ENCODE peak calls at places on chromosomes 3 and 15, in six cellular contexts. One of them, this sample, is unnamed. For H3K9me3, the result is how much of the 10 kb centered on the place peaks cover.

GRCh38 chr3:187729598-187729997 is 15.7 kb downstream of the BCL6 start:
- DNase-seq in endothelial cell of umbilical vein: no peak
- DNase-seq in cardiac muscle cell: no peak
- DNase-seq in psoas muscle: peak
- DNase-seq in fibroblast of lung: no peak
- DNase-seq in Peyer's patch: no peak
- DNase-seq in this sample: no peak

GRCh38 chr3:37765591-37766219 is 96.0 kb upstream of the CTDSPL start:
- DNase-seq in endothelial cell of umbilical vein: no peak
- DNase-seq in cardiac muscle cell: peak
- DNase-seq in psoas muscle: no peak
- DNase-seq in fibroblast of lung: peak
- DNase-seq in Peyer's patch: no peak
- DNase-seq in this sample: no peak

GRCh38 chr3:47370887-47371697 is 9.7 kb upstream of the PTPN23 start:
- DNase-seq in endothelial cell of umbilical vein: no peak
- DNase-seq in cardiac muscle cell: peak
- DNase-seq in psoas muscle: no peak
- DNase-seq in fibroblast of lung: no peak
- DNase-seq in Peyer's patch: peak
- DNase-seq in this sample: no peak

GRCh38 chr3:157061271-157061670 is 98.7 kb downstream of the CCNL1 start:
- DNase-seq in endothelial cell of umbilical vein: no peak
- DNase-seq in cardiac muscle cell: no peak
- DNase-seq in psoas muscle: no peak
- DNase-seq in fibroblast of lung: no peak
- DNase-seq in Peyer's patch: no peak
- DNase-seq in this sample: no peak

GRCh38 chr3:82114589-82114988 is 353.1 kb upstream of the GBE1 start:
- DNase-seq in endothelial cell of umbilical vein: no peak
- DNase-seq in cardiac muscle cell: no peak
- DNase-seq in psoas muscle: no peak
- DNase-seq in fibroblast of lung: no peak
- DNase-seq in Peyer's patch: no peak
- DNase-seq in this sample: no peak

GRCh38 chr3:45125550-45126026 is 20.6 kb downstream of the CDCP1 start:
- DNase-seq in endothelial cell of umbilical vein: no peak
- DNase-seq in cardiac muscle cell: peak
- DNase-seq in psoas muscle: no peak
- DNase-seq in fibroblast of lung: no peak
- DNase-seq in Peyer's patch: no peak
- DNase-seq in this sample: no peak

GRCh38 chr3:191592105-191592504 is 131.1 kb downstream of the PYDC2 start:
- DNase-seq in endothelial cell of umbilical vein: no peak
- DNase-seq in cardiac muscle cell: no peak
- DNase-seq in psoas muscle: no peak
- DNase-seq in fibroblast of lung: no peak
- DNase-seq in Peyer's patch: no peak
- DNase-seq in this sample: no peak

GRCh38 chr15:42215854-42216829 is 8.0 kb upstream of the VPS39 start:
- DNase-seq in endothelial cell of umbilical vein: peak
- DNase-seq in cardiac muscle cell: peak
- DNase-seq in psoas muscle: no peak
- DNase-seq in fibroblast of lung: no peak
- DNase-seq in Peyer's patch: no peak
- DNase-seq in this sample: no peak

GRCh38 chr3:196390116-196390515 is 42.1 kb downstream of the UBXN7 start:
- DNase-seq in endothelial cell of umbilical vein: no peak
- DNase-seq in cardiac muscle cell: no peak
- DNase-seq in psoas muscle: no peak
- DNase-seq in fibroblast of lung: no peak
- DNase-seq in Peyer's patch: no peak
- DNase-seq in this sample: no peak

GRCh38 chr3:56923546-56924224 is 121.9 kb upstream of the ARHGEF3 start:
- DNase-seq in endothelial cell of umbilical vein: peak
- DNase-seq in cardiac muscle cell: no peak
- DNase-seq in psoas muscle: no peak
- DNase-seq in fibroblast of lung: peak
- DNase-seq in Peyer's patch: peak
- DNase-seq in this sample: no peak

GRCh38 chr3:119318871-119319270 is 24.7 kb downstream of the ARHGAP31 start:
- DNase-seq in endothelial cell of umbilical vein: no peak
- DNase-seq in cardiac muscle cell: no peak
- DNase-seq in psoas muscle: no peak
- DNase-seq in fibroblast of lung: peak
- DNase-seq in Peyer's patch: no peak
- DNase-seq in this sample: no peak

GRCh38 chr3:171049831-171050444 is 23.4 kb upstream of the SLC2A2 start:
- DNase-seq in endothelial cell of umbilical vein: peak
- DNase-seq in cardiac muscle cell: peak
- DNase-seq in psoas muscle: no peak
- DNase-seq in fibroblast of lung: peak
- DNase-seq in Peyer's patch: peak
- DNase-seq in this sample: peak

GRCh38 chr3:37907906-37908305 is 46.2 kb downstream of the CTDSPL start:
- DNase-seq in endothelial cell of umbilical vein: no peak
- DNase-seq in cardiac muscle cell: no peak
- DNase-seq in psoas muscle: no peak
- DNase-seq in fibroblast of lung: peak
- DNase-seq in Peyer's patch: no peak
- DNase-seq in this sample: no peak

GRCh38 chr3:149270180-149270579 is 48.6 kb upstream of the CP start:
- DNase-seq in endothelial cell of umbilical vein: no peak
- DNase-seq in cardiac muscle cell: no peak
- DNase-seq in psoas muscle: no peak
- DNase-seq in fibroblast of lung: peak
- DNase-seq in Peyer's patch: no peak
- DNase-seq in this sample: no peak

GRCh38 chr3:182722938-182723337 is 70.4 kb upstream of the ATP11B start:
- DNase-seq in endothelial cell of umbilical vein: no peak
- DNase-seq in cardiac muscle cell: no peak
- DNase-seq in psoas muscle: no peak
- DNase-seq in fibroblast of lung: no peak
- DNase-seq in Peyer's patch: no peak
- DNase-seq in this sample: no peak

GRCh38 chr15:73678498-73678897 is 5.7 kb upstream of the CD276 start:
- DNase-seq in endothelial cell of umbilical vein: no peak
- DNase-seq in cardiac muscle cell: no peak
- DNase-seq in psoas muscle: no peak
- DNase-seq in fibroblast of lung: no peak
- DNase-seq in Peyer's patch: no peak
- DNase-seq in this sample: no peak

GRCh38 chr15:86394866-86395265 is 315.2 kb downstream of the AGBL1 start:
- DNase-seq in endothelial cell of umbilical vein: no peak
- DNase-seq in cardiac muscle cell: no peak
- DNase-seq in psoas muscle: no peak
- DNase-seq in fibroblast of lung: no peak
- DNase-seq in Peyer's patch: no peak
- DNase-seq in this sample: no peak

GRCh38 chr15:64443747-64444621 is 16.4 kb upstream of the ZNF609 start:
- DNase-seq in endothelial cell of umbilical vein: peak
- DNase-seq in cardiac muscle cell: no peak
- DNase-seq in psoas muscle: no peak
- DNase-seq in fibroblast of lung: peak
- DNase-seq in Peyer's patch: no peak
- DNase-seq in this sample: no peak

GRCh38 chr3:190595212-190595795 is 81.4 kb downstream of the IL1RAP start:
- DNase-seq in endothelial cell of umbilical vein: no peak
- DNase-seq in cardiac muscle cell: no peak
- DNase-seq in psoas muscle: no peak
- DNase-seq in fibroblast of lung: no peak
- DNase-seq in Peyer's patch: no peak
- DNase-seq in this sample: no peak

GRCh38 chr3:82834098-82834497 is 1072.7 kb upstream of the GBE1 start:
- DNase-seq in endothelial cell of umbilical vein: no peak
- DNase-seq in cardiac muscle cell: no peak
- DNase-seq in psoas muscle: no peak
- DNase-seq in fibroblast of lung: no peak
- DNase-seq in Peyer's patch: no peak
- DNase-seq in this sample: no peak

GRCh38 chr15:62444104-62445027 is 279.3 kb upstream of the C2CD4B start:
- DNase-seq in endothelial cell of umbilical vein: no peak
- DNase-seq in cardiac muscle cell: no peak
- DNase-seq in psoas muscle: peak
- DNase-seq in fibroblast of lung: peak
- DNase-seq in Peyer's patch: no peak
- DNase-seq in this sample: no peak

GRCh38 chr15:62440731-62441130 is 275.6 kb upstream of the C2CD4B start:
- DNase-seq in endothelial cell of umbilical vein: no peak
- DNase-seq in cardiac muscle cell: no peak
- DNase-seq in psoas muscle: no peak
- DNase-seq in fibroblast of lung: no peak
- DNase-seq in Peyer's patch: no peak
- DNase-seq in this sample: no peak

GRCh38 chr15:62436235-62436634 is 271.1 kb upstream of the C2CD4B start:
- DNase-seq in endothelial cell of umbilical vein: no peak
- DNase-seq in cardiac muscle cell: no peak
- DNase-seq in psoas muscle: no peak
- DNase-seq in fibroblast of lung: no peak
- DNase-seq in Peyer's patch: no peak
- DNase-seq in this sample: no peak

GRCh38 chr15:62439543-62440016 is 274.5 kb upstream of the C2CD4B start:
- DNase-seq in endothelial cell of umbilical vein: no peak
- DNase-seq in cardiac muscle cell: no peak
- DNase-seq in psoas muscle: no peak
- DNase-seq in fibroblast of lung: no peak
- DNase-seq in Peyer's patch: no peak
- DNase-seq in this sample: no peak

DNA sequence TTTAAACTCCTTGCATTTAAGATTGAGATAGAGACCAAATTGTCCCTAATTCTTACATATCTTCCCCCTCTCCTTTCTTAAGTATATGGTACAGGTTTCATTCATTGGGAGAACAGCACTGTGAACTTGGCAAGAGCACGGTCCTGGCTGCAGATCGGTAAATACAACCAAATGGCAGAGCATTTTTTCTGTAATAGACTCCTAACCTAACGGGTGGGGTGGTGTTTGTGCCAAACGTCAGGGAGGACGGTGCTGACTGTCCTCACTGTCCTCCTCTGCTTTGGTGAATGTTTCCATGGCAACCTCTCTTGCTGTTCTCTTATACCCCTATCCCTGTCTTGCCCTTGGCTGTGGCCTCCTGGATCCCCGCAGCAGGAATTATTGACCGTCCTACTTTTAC is 275.2 kb upstream of the C2CD4B start:
- DNase-seq in endothelial cell of umbilical vein: no peak
- DNase-seq in cardiac muscle cell: no peak
- DNase-seq in psoas muscle: peak
- DNase-seq in fibroblast of lung: no peak
- DNase-seq in Peyer's patch: no peak
- DNase-seq in this sample: no peak
- H3K9me3 ChIP-seq in endothelial cell of umbilical vein: under half
- H3K9me3 ChIP-seq in cardiac muscle cell: under half
- H3K9me3 ChIP-seq in psoas muscle: under half
- H3K9me3 ChIP-seq in fibroblast of lung: under half
- H3K9me3 ChIP-seq in Peyer's patch: under half
- H3K9me3 ChIP-seq in this sample: under half

GRCh38 chr3:75260-75659 is 121.3 kb upstream of the CHL1 start:
- DNase-seq in endothelial cell of umbilical vein: no peak
- DNase-seq in cardiac muscle cell: no peak
- DNase-seq in psoas muscle: no peak
- DNase-seq in fibroblast of lung: no peak
- DNase-seq in Peyer's patch: no peak
- DNase-seq in this sample: no peak

GRCh38 chr3:72776-73175 is 123.8 kb upstream of the CHL1 start:
- DNase-seq in endothelial cell of umbilical vein: no peak
- DNase-seq in cardiac muscle cell: no peak
- DNase-seq in psoas muscle: no peak
- DNase-seq in fibroblast of lung: no peak
- DNase-seq in Peyer's patch: no peak
- DNase-seq in this sample: no peak

GRCh38 chr3:74692-75243 is 121.8 kb upstream of the CHL1 start:
- DNase-seq in endothelial cell of umbilical vein: no peak
- DNase-seq in cardiac muscle cell: no peak
- DNase-seq in psoas muscle: no peak
- DNase-seq in fibroblast of lung: no peak
- DNase-seq in Peyer's patch: no peak
- DNase-seq in this sample: no peak

GRCh38 chr3:69690-70089 is 126.9 kb upstream of the CHL1 start:
- DNase-seq in endothelial cell of umbilical vein: no peak
- DNase-seq in cardiac muscle cell: no peak
- DNase-seq in psoas muscle: no peak
- DNase-seq in fibroblast of lung: no peak
- DNase-seq in Peyer's patch: no peak
- DNase-seq in this sample: no peak

GRCh38 chr3:73279-73678 is 123.3 kb upstream of the CHL1 start:
- DNase-seq in endothelial cell of umbilical vein: no peak
- DNase-seq in cardiac muscle cell: no peak
- DNase-seq in psoas muscle: no peak
- DNase-seq in fibroblast of lung: no peak
- DNase-seq in Peyer's patch: no peak
- DNase-seq in this sample: no peak
- H3K9me3 ChIP-seq in endothelial cell of umbilical vein: under half
- H3K9me3 ChIP-seq in cardiac muscle cell: under half
- H3K9me3 ChIP-seq in psoas muscle: under half
- H3K9me3 ChIP-seq in fibroblast of lung: under half
- H3K9me3 ChIP-seq in Peyer's patch: under half
- H3K9me3 ChIP-seq in this sample: under half

DNA sequence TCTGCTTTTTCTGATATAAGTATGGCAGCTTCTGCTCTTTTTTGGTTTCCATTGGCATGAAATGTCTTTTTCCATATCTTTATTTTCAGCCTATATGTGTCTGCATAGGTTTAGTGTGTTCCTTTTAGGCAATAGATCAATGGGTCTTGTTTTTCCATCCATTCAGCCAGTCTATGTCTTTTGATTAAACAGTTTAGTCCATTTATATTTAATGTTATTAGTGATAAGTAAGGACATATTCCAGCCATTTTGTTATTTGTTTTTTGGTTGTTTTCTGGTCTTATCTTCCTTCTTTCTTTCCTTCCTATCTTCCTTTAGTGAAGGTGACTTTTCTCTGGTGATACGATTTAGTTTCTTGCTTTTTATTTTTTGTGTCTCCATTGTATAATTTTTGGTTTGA is 101.3 kb upstream of the LRRC3B start:
- DNase-seq in endothelial cell of umbilical vein: no peak
- DNase-seq in cardiac muscle cell: no peak
- DNase-seq in psoas muscle: no peak
- DNase-seq in fibroblast of lung: no peak
- DNase-seq in Peyer's patch: no peak
- DNase-seq in this sample: no peak
- H3K9me3 ChIP-seq in endothelial cell of umbilical vein: under half
- H3K9me3 ChIP-seq in cardiac muscle cell: under half
- H3K9me3 ChIP-seq in psoas muscle: under half
- H3K9me3 ChIP-seq in fibroblast of lung: under half
- H3K9me3 ChIP-seq in Peyer's patch: under half
- H3K9me3 ChIP-seq in this sample: under half

GRCh38 chr3:175969456-175969855 is 1110.3 kb downstream of the NAALADL2 start:
- DNase-seq in endothelial cell of umbilical vein: no peak
- DNase-seq in cardiac muscle cell: no peak
- DNase-seq in psoas muscle: no peak
- DNase-seq in fibroblast of lung: no peak
- DNase-seq in Peyer's patch: no peak
- DNase-seq in this sample: no peak
- H3K9me3 ChIP-seq in endothelial cell of umbilical vein: under half
- H3K9me3 ChIP-seq in cardiac muscle cell: under half
- H3K9me3 ChIP-seq in psoas muscle: under half
- H3K9me3 ChIP-seq in fibroblast of lung: under half
- H3K9me3 ChIP-seq in Peyer's patch: under half
- H3K9me3 ChIP-seq in this sample: under half

GRCh38 chr3:60775956-60776355 is 475.3 kb downstream of the FHIT start:
- DNase-seq in endothelial cell of umbilical vein: no peak
- DNase-seq in cardiac muscle cell: no peak
- DNase-seq in psoas muscle: no peak
- DNase-seq in fibroblast of lung: no peak
- DNase-seq in Peyer's patch: no peak
- DNase-seq in this sample: no peak
- H3K9me3 ChIP-seq in endothelial cell of umbilical vein: under half
- H3K9me3 ChIP-seq in cardiac muscle cell: under half
- H3K9me3 ChIP-seq in psoas muscle: under half
- H3K9me3 ChIP-seq in fibroblast of lung: under half
- H3K9me3 ChIP-seq in Peyer's patch: under half
- H3K9me3 ChIP-seq in this sample: half or more